ENCODE peak calls at places on chromosomes 3 and 15, in seven cellular contexts. C is A549, B is PC-3, O is adrenal gland, W is heart right ventricle, S is right lobe of liver, Y is neural progenitor cell. R is an unnamed sample.

GRCh38 chr3:191963182-191963581 is 502.2 kb downstream of the PYDC2 start:
- DNase-seq in W (no peak), Y (peak), C (no peak), B (peak), S (no peak), O (no peak), R (peak)

GRCh38 chr3:171353423-171353822 is 106.8 kb downstream of the TNIK start:
- DNase-seq in S (no peak), W (no peak), O (no peak), Y (no peak), B (peak), C (no peak), R (no peak)

GRCh38 chr15:90004671-90005070 is 3.5 kb downstream of the ZNF710 start:
- DNase-seq in W (no peak), C (peak), O (peak), B (peak), S (peak), Y (no peak), R (peak)

GRCh38 chr15:85753791-85754452 is 40.8 kb downstream of the KLHL25 start:
- DNase-seq in W (no peak), S (peak), B (no peak), O (no peak), C (no peak), Y (no peak), R (no peak)

GRCh38 chr15:89389841-89390603 is 55.4 kb upstream of the POLG start:
- DNase-seq in W (no peak), S (no peak), C (no peak), B (no peak), O (no peak), Y (peak), R (no peak)

GRCh38 chr3:11305509-11305908 is 33.3 kb downstream of the ATG7 start:
- DNase-seq in Y (no peak), W (no peak), S (no peak), B (peak), O (no peak), C (peak), R (peak)

GRCh38 chr3:36700537-36701248 is 63.7 kb downstream of the DCLK3 start:
- DNase-seq in O (peak), S (peak), W (peak), Y (peak), B (peak), C (peak), R (peak)

GRCh38 chr3:158640646-158641045 is 3.7 kb upstream of the GFM1 start:
- DNase-seq in O (no peak), S (no peak), Y (no peak), W (no peak), B (no peak), C (no peak), R (no peak)

GRCh38 chr3:81740731-81741130 is 20.7 kb downstream of the GBE1 start:
- DNase-seq in O (no peak), C (no peak), W (no peak), B (no peak), S (no peak), Y (no peak), R (no peak)

GRCh38 chr3:32078085-32078634 is 28.3 kb upstream of the GPD1L start:
- DNase-seq in Y (no peak), B (no peak), W (no peak), S (no peak), O (no peak), C (no peak), R (no peak)

GRCh38 chr3:180142041-180142440 is 105.3 kb upstream of the PEX5L start:
- DNase-seq in Y (no peak), O (no peak), S (no peak), C (no peak), W (no peak), B (peak), R (no peak)

GRCh38 chr15:78290222-78290621 is 9.2 kb downstream of the SKIC8 start:
- DNase-seq in W (no peak), B (no peak), S (no peak), Y (no peak), C (no peak), O (no peak), R (no peak)

GRCh38 chr15:23642413-23643044 is 5.1 kb downstream of the MAGEL2 start:
- DNase-seq in Y (peak), C (peak), B (peak), S (peak), W (peak), O (peak), R (peak)

GRCh38 chr3:71754610-71755253 is 1.1 kb downstream of the GPR27 start:
- DNase-seq in S (no peak), C (no peak), B (no peak), W (no peak), Y (peak), O (no peak), R (no peak)

GRCh38 chr3:102471491-102471890 is 36.7 kb downstream of the ZPLD1 start:
- DNase-seq in Y (no peak), B (no peak), O (no peak), C (no peak), W (no peak), S (no peak), R (no peak)

GRCh38 chr3:18443670-18444596 is 18.8 kb upstream of the SATB1 start:
- DNase-seq in S (peak), C (no peak), O (no peak), W (no peak), Y (peak), B (peak), R (no peak)

GRCh38 chr15:67967871-67968423 is 86.2 kb upstream of the PIAS1 start:
- DNase-seq in B (no peak), O (peak), W (peak), Y (peak), S (peak), C (no peak), R (peak)

GRCh38 chr3:9770276-9770812 is 597 bp upstream of the CAMK1 start:
- DNase-seq in W (peak), B (no peak), Y (no peak), C (peak), S (peak), O (peak), R (peak)

GRCh38 chr3:4474683-4475490 is 7.8 kb upstream of the SUMF1 start:
- DNase-seq in S (peak), Y (peak), B (peak), C (peak), O (peak), W (peak), R (peak)

GRCh38 chr3:13890377-13891016 is 10.6 kb upstream of the WNT7A start:
- DNase-seq in W (no peak), S (no peak), O (peak), C (no peak), Y (no peak), B (no peak), R (no peak)

GRCh38 chr15:26294062-26294689 is 431.0 kb upstream of the ATP10A start:
- DNase-seq in O (no peak), B (no peak), C (no peak), Y (peak), S (no peak), W (peak), R (no peak)

GRCh38 chr15:73568881-73569280 is 64.3 kb downstream of the NPTN start:
- DNase-seq in O (no peak), S (no peak), Y (no peak), B (no peak), W (no peak), C (no peak), R (no peak)

GRCh38 chr3:133797396-133798105 is 8.1 kb upstream of the SRPRB start:
- DNase-seq in S (no peak), B (peak), C (no peak), O (no peak), Y (no peak), W (no peak), R (no peak)

GRCh38 chr3:161069441-161070251 is 35.5 kb downstream of the B3GALNT1 start:
- DNase-seq in C (peak), W (no peak), Y (no peak), O (no peak), S (no peak), B (peak), R (peak)

GRCh38 chr3:4736284-4736861 is 242.9 kb upstream of the BHLHE40 start:
- DNase-seq in W (peak), Y (no peak), B (peak), O (no peak), C (no peak), S (no peak), R (peak)

GRCh38 chr3:95399580-95399979 is 1336.7 kb downstream of the NSUN3 start:
- DNase-seq in Y (no peak), W (no peak), O (no peak), B (peak), C (no peak), S (no peak), R (no peak)

DNA sequence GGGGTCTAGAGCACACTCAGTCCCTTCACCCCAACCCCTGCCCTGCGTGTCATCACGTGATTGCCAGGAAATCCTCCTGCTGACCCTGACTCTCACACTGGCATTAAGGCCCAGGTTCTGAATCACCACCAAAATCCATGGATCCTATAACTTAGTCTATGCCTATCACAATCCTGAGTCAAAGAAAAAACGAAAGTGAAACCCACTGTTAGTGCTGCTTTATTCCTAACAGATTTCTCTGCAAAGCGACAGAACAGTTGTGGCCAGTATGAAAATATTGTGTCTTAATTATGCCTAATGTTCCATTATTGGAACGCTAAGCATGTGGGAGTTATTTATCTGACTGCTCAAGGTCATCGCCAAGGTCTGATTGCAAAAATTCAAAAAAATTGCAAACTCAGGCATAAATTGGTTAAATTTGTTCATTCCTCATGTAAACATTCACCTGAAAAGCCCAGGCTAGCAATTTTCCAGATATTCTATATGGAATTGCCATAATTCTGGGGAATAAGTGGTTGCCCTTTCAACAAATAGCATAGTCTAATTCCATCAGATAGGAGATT is 108.7 kb upstream of the EIF1B start:
- DNase-seq in O (no peak), S (no peak), W (no peak), C (no peak), B (no peak), Y (no peak), R (no peak)
- H3K4me3 ChIP-seq in O (no peak), S (no peak), W (no peak), C (no peak), B (no peak), Y (no peak), R (no peak)

GRCh38 chr15:29939404-29939803 is 117.1 kb upstream of the TJP1 start:
- DNase-seq in Y (no peak), S (no peak), O (no peak), C (no peak), W (no peak), B (peak), R (peak)

GRCh38 chr15:29942548-29942947 is 120.3 kb upstream of the TJP1 start:
- DNase-seq in W (no peak), C (no peak), O (no peak), Y (no peak), B (no peak), S (peak), R (no peak)

GRCh38 chr15:29938701-29939340 is 116.6 kb upstream of the TJP1 start:
- DNase-seq in S (no peak), Y (peak), W (no peak), B (peak), C (no peak), O (no peak), R (peak)

GRCh38 chr15:29944925-29945324 is 122.7 kb upstream of the TJP1 start:
- DNase-seq in C (no peak), B (no peak), W (no peak), Y (no peak), S (no peak), O (no peak), R (no peak)

DNA sequence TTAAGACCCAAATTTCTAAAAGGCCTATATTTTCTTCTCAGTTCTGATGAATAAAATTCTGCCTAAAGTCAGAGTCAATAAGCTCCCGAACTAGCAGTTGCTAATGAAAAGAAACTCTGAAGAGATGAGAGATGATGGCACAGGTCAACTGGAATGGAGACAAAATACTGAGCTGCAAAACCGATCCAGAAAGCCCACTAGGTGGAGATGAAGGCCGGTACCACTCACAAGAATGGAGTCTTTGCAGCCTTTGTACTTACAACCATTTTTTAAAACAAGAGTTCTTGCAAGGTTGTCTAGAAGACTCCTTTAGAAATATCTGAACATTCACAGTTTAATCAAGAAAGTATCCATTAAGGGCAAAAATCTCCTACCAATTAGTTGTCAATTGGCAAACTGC is 119.9 kb upstream of the TJP1 start:
- DNase-seq in O (no peak), Y (peak), B (peak), S (no peak), W (no peak), C (peak), R (peak)
- TF ChIP-seq CTCF in O (peak), Y (peak), B (peak), S (peak), W (no peak), C (peak), R (peak)

GRCh38 chr3:39541917-39542329 is 74.4 kb downstream of the MOBP start:
- DNase-seq in C (peak), S (no peak), W (no peak), O (peak), B (peak), Y (peak), R (peak)
- H3K4me3 ChIP-seq in C (no peak), S (no peak), W (no peak), O (no peak), B (peak), Y (no peak), R (no peak)

GRCh38 chr3:78991656-78992055 is 776.1 kb downstream of the ROBO1 start:
- DNase-seq in O (no peak), C (peak), W (no peak), Y (no peak), B (no peak), S (no peak), R (no peak)

GRCh38 chr3:78992400-78992799 is 775.4 kb downstream of the ROBO1 start:
- DNase-seq in B (peak), S (no peak), O (no peak), C (no peak), W (no peak), Y (no peak), R (no peak)

GRCh38 chr3:78990164-78990563 is 777.6 kb downstream of the ROBO1 start:
- DNase-seq in W (no peak), B (no peak), S (no peak), O (no peak), Y (no peak), C (no peak), R (no peak)

GRCh38 chr3:78986702-78987101 is 781.1 kb downstream of the ROBO1 start:
- DNase-seq in Y (peak), O (no peak), S (no peak), W (no peak), B (no peak), C (no peak), R (no peak)

GRCh38 chr3:78988324-78988723 is 779.5 kb downstream of the ROBO1 start:
- DNase-seq in S (no peak), C (peak), W (no peak), O (no peak), Y (no peak), B (peak), R (peak)
- TF ChIP-seq CTCF in S (peak), C (peak), W (no peak), O (peak), Y (peak), B (peak), R (peak)

DNA sequence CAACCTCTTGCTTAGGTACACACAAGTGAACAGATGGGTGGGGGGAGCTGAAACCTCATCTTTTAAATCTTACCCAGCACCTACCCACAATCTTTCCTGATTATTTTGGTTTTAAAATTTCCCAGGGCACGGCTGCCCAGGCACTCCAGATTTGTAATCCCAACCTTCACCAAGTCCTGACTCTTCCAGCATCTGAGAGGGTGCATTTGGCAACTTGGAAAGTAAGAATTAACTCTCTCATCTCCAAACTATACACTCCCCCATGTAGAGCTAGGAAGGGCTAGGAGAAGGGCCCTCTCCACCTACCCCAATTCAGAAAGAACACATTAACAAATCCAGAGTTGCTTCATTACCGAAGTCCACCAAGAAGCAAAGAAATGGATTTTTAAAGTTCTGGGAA is 41.7 kb upstream of the PRICKLE2 start:
- DNase-seq in B (no peak), S (no peak), Y (no peak), O (no peak), W (no peak), C (no peak), R (no peak)
- H3K4me3 ChIP-seq in B (no peak), S (peak), Y (peak), O (no peak), W (peak), C (no peak), R (peak)